ENCODE peak calls at places on chromosome 12, in four cellular contexts. One of them, this sample, is unnamed.

GRCh38 chr12:52608161-52608560 is 6.9 kb upstream of the KRT72 start:
- DNase-seq in fibroblast of pulmonary artery: no peak
- DNase-seq in GM20000: no peak
- DNase-seq in psoas muscle: no peak
- DNase-seq in this sample: no peak

GRCh38 chr12:77510985-77511384 is 319.7 kb upstream of the NAV3 start:
- DNase-seq in psoas muscle: no peak
- DNase-seq in fibroblast of pulmonary artery: no peak
- DNase-seq in GM20000: no peak
- DNase-seq in this sample: no peak

GRCh38 chr12:4440187-4440941 is 5.3 kb downstream of the FGF6 start:
- DNase-seq in fibroblast of pulmonary artery: no peak
- DNase-seq in psoas muscle: no peak
- DNase-seq in GM20000: no peak
- DNase-seq in this sample: no peak

GRCh38 chr12:125132698-125133400 is 67.6 kb downstream of the AACS start:
- DNase-seq in psoas muscle: no peak
- DNase-seq in GM20000: no peak
- DNase-seq in fibroblast of pulmonary artery: no peak
- DNase-seq in this sample: peak; percentile 17

GRCh38 chr12:13049816-13050215 is 5.6 kb downstream of the FAM234B start:
- DNase-seq in fibroblast of pulmonary artery: peak; percentile 63
- DNase-seq in GM20000: no peak
- DNase-seq in psoas muscle: no peak
- DNase-seq in this sample: peak; percentile 12

GRCh38 chr12:79955561-79955960 is 20.7 kb upstream of the PPP1R12A start:
- DNase-seq in GM20000: no peak
- DNase-seq in psoas muscle: no peak
- DNase-seq in fibroblast of pulmonary artery: no peak
- DNase-seq in this sample: no peak

GRCh38 chr12:3256103-3256551 is 178.9 kb downstream of the TSPAN9 start:
- DNase-seq in psoas muscle: peak; percentile 37
- DNase-seq in GM20000: no peak
- DNase-seq in fibroblast of pulmonary artery: no peak
- DNase-seq in this sample: no peak

GRCh38 chr12:42574879-42575278 is 14.7 kb downstream of the PRICKLE1 start:
- DNase-seq in fibroblast of pulmonary artery: no peak
- DNase-seq in psoas muscle: no peak
- DNase-seq in GM20000: no peak
- DNase-seq in this sample: no peak

GRCh38 chr12:6069452-6070093 is 54.9 kb downstream of the VWF start:
- DNase-seq in psoas muscle: peak; percentile 45
- DNase-seq in GM20000: no peak
- DNase-seq in fibroblast of pulmonary artery: peak; percentile 90
- DNase-seq in this sample: peak; percentile 91

GRCh38 chr12:30988887-30989286 is 62.3 kb downstream of the TSPAN11 start:
- DNase-seq in psoas muscle: no peak
- DNase-seq in fibroblast of pulmonary artery: no peak
- DNase-seq in GM20000: no peak
- DNase-seq in this sample: no peak

GRCh38 chr12:118136559-118137003 is 657 bp downstream of the PEBP1 start:
- DNase-seq in GM20000: peak; percentile 73
- DNase-seq in psoas muscle: peak; percentile 49
- DNase-seq in fibroblast of pulmonary artery: peak; percentile 44
- DNase-seq in this sample: peak; percentile 45

GRCh38 chr12:40224439-40225291 is at the start of gene LRRK2:
- DNase-seq in fibroblast of pulmonary artery: peak; percentile 59
- DNase-seq in GM20000: peak; percentile 81
- DNase-seq in psoas muscle: peak; percentile 84
- DNase-seq in this sample: peak; percentile 65

GRCh38 chr12:538731-539539 is 79.2 kb downstream of the B4GALNT3 start:
- DNase-seq in psoas muscle: peak; percentile 55
- DNase-seq in GM20000: no peak
- DNase-seq in fibroblast of pulmonary artery: peak; percentile 59
- DNase-seq in this sample: peak; percentile 62

GRCh38 chr12:31021809-31022492 is 51.7 kb upstream of the DDX11 start:
- DNase-seq in psoas muscle: no peak
- DNase-seq in fibroblast of pulmonary artery: no peak
- DNase-seq in GM20000: no peak
- DNase-seq in this sample: peak; percentile 60

GRCh38 chr12:77494306-77494705 is 336.4 kb upstream of the NAV3 start:
- DNase-seq in psoas muscle: no peak
- DNase-seq in fibroblast of pulmonary artery: no peak
- DNase-seq in GM20000: no peak
- DNase-seq in this sample: peak; percentile 36

GRCh38 chr12:5432011-5432400 is at the start of gene NTF3:
- DNase-seq in GM20000: peak; percentile 41
- DNase-seq in psoas muscle: no peak
- DNase-seq in fibroblast of pulmonary artery: peak; percentile 29
- DNase-seq in this sample: peak; percentile 23

GRCh38 chr12:119148049-119148448 is 30.7 kb upstream of the HSPB8 start:
- DNase-seq in psoas muscle: no peak
- DNase-seq in fibroblast of pulmonary artery: no peak
- DNase-seq in GM20000: no peak
- DNase-seq in this sample: no peak

GRCh38 chr12:29149691-29150382 is 759 bp downstream of the FAR2 start:
- DNase-seq in psoas muscle: peak; percentile 20
- DNase-seq in fibroblast of pulmonary artery: no peak
- DNase-seq in GM20000: peak; percentile 36
- DNase-seq in this sample: no peak

GRCh38 chr12:15732341-15733061 is 56.7 kb downstream of the EPS8 start:
- DNase-seq in psoas muscle: no peak
- DNase-seq in GM20000: peak; percentile 4
- DNase-seq in fibroblast of pulmonary artery: peak; percentile 48
- DNase-seq in this sample: peak; percentile 77

GRCh38 chr12:50055831-50056628 is 1.4 kb upstream of the ASIC1 start:
- DNase-seq in GM20000: peak; percentile 92
- DNase-seq in fibroblast of pulmonary artery: peak; percentile 48
- DNase-seq in psoas muscle: no peak
- DNase-seq in this sample: no peak

GRCh38 chr12:124833693-124834122 is 30.0 kb downstream of the SCARB1 start:
- DNase-seq in psoas muscle: no peak
- DNase-seq in fibroblast of pulmonary artery: no peak
- DNase-seq in GM20000: no peak
- DNase-seq in this sample: no peak

GRCh38 chr12:94185801-94186200 is 37.4 kb downstream of the PLXNC1 start:
- DNase-seq in psoas muscle: no peak
- DNase-seq in fibroblast of pulmonary artery: no peak
- DNase-seq in GM20000: no peak
- DNase-seq in this sample: no peak

GRCh38 chr12:43148711-43149110 is 403.3 kb downstream of the ADAMTS20 start:
- DNase-seq in GM20000: no peak
- DNase-seq in fibroblast of pulmonary artery: no peak
- DNase-seq in psoas muscle: no peak
- DNase-seq in this sample: no peak

GRCh38 chr12:84643993-84644392 is 268.6 kb downstream of the SLC6A15 start:
- DNase-seq in psoas muscle: no peak
- DNase-seq in fibroblast of pulmonary artery: no peak
- DNase-seq in GM20000: no peak
- DNase-seq in this sample: no peak

GRCh38 chr12:57129311-57130288 is 1.3 kb downstream of the LRP1 start:
- DNase-seq in GM20000: no peak
- DNase-seq in psoas muscle: peak; percentile 69
- DNase-seq in fibroblast of pulmonary artery: peak; percentile 45
- DNase-seq in this sample: no peak

GRCh38 chr12:118120579-118121363 is 15.2 kb upstream of the PEBP1 start:
- DNase-seq in GM20000: peak; percentile 86
- DNase-seq in psoas muscle: peak; percentile 73
- DNase-seq in fibroblast of pulmonary artery: peak; percentile 75
- DNase-seq in this sample: peak; percentile 28

GRCh38 chr12:131006036-131006735 is 52.5 kb downstream of the ADGRD1 start:
- DNase-seq in psoas muscle: no peak
- DNase-seq in GM20000: no peak
- DNase-seq in fibroblast of pulmonary artery: no peak
- DNase-seq in this sample: no peak

GRCh38 chr12:25830456-25830855 is 128.0 kb upstream of the RASSF8 start:
- DNase-seq in GM20000: no peak
- DNase-seq in psoas muscle: no peak
- DNase-seq in fibroblast of pulmonary artery: no peak
- DNase-seq in this sample: no peak

GRCh38 chr12:124675881-124676688 is 108.7 kb upstream of the NCOR2 start:
- DNase-seq in fibroblast of pulmonary artery: peak; percentile 57
- DNase-seq in psoas muscle: peak; percentile 44
- DNase-seq in GM20000: no peak
- DNase-seq in this sample: peak; percentile 69

GRCh38 chr12:108107293-108107692 is 21.8 kb upstream of the WSCD2 start:
- DNase-seq in GM20000: no peak
- DNase-seq in psoas muscle: no peak
- DNase-seq in fibroblast of pulmonary artery: no peak
- DNase-seq in this sample: no peak

GRCh38 chr12:11771356-11771755 is 121.9 kb downstream of the ETV6 start:
- DNase-seq in GM20000: no peak
- DNase-seq in psoas muscle: no peak
- DNase-seq in fibroblast of pulmonary artery: peak; percentile 50
- DNase-seq in this sample: peak; percentile 55

GRCh38 chr12:76127588-76127987 is 43.1 kb upstream of the NAP1L1 start:
- DNase-seq in fibroblast of pulmonary artery: no peak
- DNase-seq in GM20000: no peak
- DNase-seq in psoas muscle: no peak
- DNase-seq in this sample: no peak

GRCh38 chr12:109741970-109742372 is 28.3 kb downstream of the FAM222A start:
- DNase-seq in fibroblast of pulmonary artery: no peak
- DNase-seq in psoas muscle: peak; percentile 5
- DNase-seq in GM20000: no peak
- DNase-seq in this sample: no peak

GRCh38 chr12:42686514-42687172 is 97.1 kb upstream of the PRICKLE1 start:
- DNase-seq in GM20000: no peak
- DNase-seq in fibroblast of pulmonary artery: no peak
- DNase-seq in psoas muscle: no peak
- DNase-seq in this sample: no peak

GRCh38 chr12:54012631-54013398 is 4.0 kb downstream of the HOXC8 start:
- DNase-seq in fibroblast of pulmonary artery: no peak
- DNase-seq in GM20000: no peak
- DNase-seq in psoas muscle: no peak
- DNase-seq in this sample: no peak

DNA sequence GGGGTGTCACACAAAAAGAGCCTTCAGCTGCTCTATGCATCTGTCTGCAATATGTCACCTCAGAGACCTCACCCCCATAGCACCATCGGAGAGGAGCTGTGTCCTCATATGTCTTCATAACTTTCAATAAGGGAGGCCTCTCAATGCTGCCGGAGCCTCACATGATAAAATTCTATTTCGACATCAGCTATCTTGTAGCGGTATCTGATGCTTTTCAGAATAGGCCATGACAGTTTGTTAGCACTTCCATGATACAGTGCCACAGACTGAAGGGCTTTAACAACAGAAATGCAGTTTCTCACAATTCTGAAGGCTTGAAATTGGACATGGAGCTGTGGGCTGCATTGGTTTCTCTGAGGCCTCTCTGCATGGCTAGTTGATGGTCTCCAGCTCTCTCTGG is 124.9 kb upstream of the PZP start:
- DNase-seq in psoas muscle: no peak
- DNase-seq in GM20000: no peak
- DNase-seq in fibroblast of pulmonary artery: no peak
- DNase-seq in this sample: no peak
- TF ChIP-seq CTCF in psoas muscle: no peak
- TF ChIP-seq CTCF in GM20000: no peak
- TF ChIP-seq CTCF in fibroblast of pulmonary artery: no peak
- TF ChIP-seq CTCF in this sample: no peak

DNA sequence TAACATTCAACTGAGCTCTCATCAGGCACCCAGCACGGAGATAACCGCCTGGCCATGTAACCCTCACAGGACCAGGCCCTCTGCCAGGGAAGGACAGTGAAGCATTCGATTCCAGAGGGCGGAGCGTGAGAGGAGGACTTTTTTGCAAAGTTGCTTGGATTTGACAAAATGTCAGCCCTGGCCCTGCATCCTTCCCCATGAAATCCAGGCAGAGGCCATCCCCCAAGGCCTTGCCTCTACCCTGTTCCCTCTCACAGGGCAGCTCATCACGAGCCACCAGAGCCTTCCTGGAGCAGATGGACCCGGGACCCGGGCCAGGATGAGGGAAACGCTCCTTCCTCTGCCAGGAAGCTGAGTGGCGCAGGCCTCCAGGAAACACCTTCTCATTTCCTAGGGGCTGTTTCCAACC is 17.0 kb downstream of the CAMKK2 start:
- DNase-seq in GM20000: no peak
- DNase-seq in psoas muscle: peak; percentile 71
- DNase-seq in fibroblast of pulmonary artery: peak; percentile 57
- DNase-seq in this sample: no peak
- TF ChIP-seq CTCF in GM20000: no peak
- TF ChIP-seq CTCF in psoas muscle: no peak
- TF ChIP-seq CTCF in fibroblast of pulmonary artery: no peak
- TF ChIP-seq CTCF in this sample: no peak

DNA sequence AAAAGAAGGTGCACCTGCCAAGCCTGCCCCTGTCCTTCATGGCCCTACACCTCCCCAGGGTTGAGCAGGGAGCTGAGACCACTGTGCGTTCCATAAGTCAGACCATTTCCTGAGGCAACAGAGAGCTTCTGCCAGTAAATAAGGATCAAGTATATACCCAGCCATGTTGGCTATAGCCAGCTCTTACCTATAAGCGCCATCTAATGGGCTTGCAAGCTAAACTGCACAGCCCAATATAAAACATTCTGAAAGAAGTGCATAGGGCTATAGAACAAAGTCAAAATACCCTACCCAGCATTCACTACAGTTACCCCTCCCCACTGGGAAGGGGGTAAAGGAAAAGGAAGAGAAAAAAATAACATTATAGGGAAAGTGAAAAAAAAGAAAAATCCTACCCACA is 59.3 kb upstream of the SCAF11 start:
- DNase-seq in fibroblast of pulmonary artery: no peak
- DNase-seq in GM20000: no peak
- DNase-seq in psoas muscle: no peak
- DNase-seq in this sample: no peak
- TF ChIP-seq CTCF in fibroblast of pulmonary artery: no peak
- TF ChIP-seq CTCF in GM20000: no peak
- TF ChIP-seq CTCF in psoas muscle: no peak
- TF ChIP-seq CTCF in this sample: no peak

DNA sequence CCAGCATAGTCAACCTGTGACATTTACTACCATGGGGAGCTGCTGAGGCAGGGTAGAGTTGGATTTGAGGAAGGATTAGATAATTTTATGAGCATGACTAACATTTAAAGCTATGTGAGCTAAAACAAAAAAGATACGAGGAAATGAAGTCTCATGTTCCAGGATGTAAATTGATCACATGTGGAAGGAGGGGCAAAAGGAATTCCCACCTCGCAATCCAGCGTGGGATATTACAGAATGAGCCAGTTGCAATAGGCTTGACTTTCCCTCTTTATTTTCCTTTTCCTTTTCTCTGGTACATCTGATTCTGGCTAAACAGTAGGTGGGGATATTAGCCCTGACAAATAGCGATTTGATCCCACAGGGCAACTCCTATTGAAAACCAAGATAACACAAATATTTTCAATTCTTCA is 214.9 kb upstream of the HMGA2 start:
- DNase-seq in psoas muscle: no peak
- DNase-seq in GM20000: no peak
- DNase-seq in fibroblast of pulmonary artery: peak; percentile 80
- DNase-seq in this sample: peak; percentile 84
- TF ChIP-seq CTCF in psoas muscle: no peak
- TF ChIP-seq CTCF in GM20000: no peak
- TF ChIP-seq CTCF in fibroblast of pulmonary artery: peak; percentile 23
- TF ChIP-seq CTCF in this sample: peak; percentile 13

This sample was measured in astrocyte.